ENCODE peak calls at places on chromosomes 13 and 19, in eight cellular contexts. One of them, this sample, is unnamed.

GRCh38 chr13:45242070-45242469 is 41.2 kb upstream of the KCTD4 start:
- DNase-seq in H54: no peak
- DNase-seq in choroid plexus epithelial cell: peak
- DNase-seq in epithelial cell of prostate: no peak
- DNase-seq in stimulated activated CD4-positive, alpha-beta T cell treated with anti-CD3 and anti-CD28 coated beads, Interleukin-1b, Interleukin-23, amount 100 ng/mL, for 4 hours: no peak
- DNase-seq in ELF-1: no peak
- DNase-seq in T-helper 1 cell: no peak
- DNase-seq in activated naive CD4-positive, alpha-beta T cell treated with anti-CD3 and anti-CD28 coated beads, Interleukin-2, amount 10 ng/mL, durations not matched to agents 7 days and 5 days: no peak
- DNase-seq in this sample: peak

GRCh38 chr19:55537741-55538111 is 793 bp upstream of the SBK2 start:
- DNase-seq in epithelial cell of prostate: no peak
- DNase-seq in activated naive CD4-positive, alpha-beta T cell treated with anti-CD3 and anti-CD28 coated beads, Interleukin-2, amount 10 ng/mL, durations not matched to agents 7 days and 5 days: no peak
- DNase-seq in ELF-1: peak
- DNase-seq in T-helper 1 cell: no peak
- DNase-seq in stimulated activated CD4-positive, alpha-beta T cell treated with anti-CD3 and anti-CD28 coated beads, Interleukin-1b, Interleukin-23, amount 100 ng/mL, for 4 hours: no peak
- DNase-seq in H54: peak
- DNase-seq in choroid plexus epithelial cell: no peak
- DNase-seq in this sample: no peak

GRCh38 chr13:51222510-51223283 is 499 bp downstream of the FAM124A start:
- DNase-seq in choroid plexus epithelial cell: no peak
- DNase-seq in H54: no peak
- DNase-seq in epithelial cell of prostate: no peak
- DNase-seq in activated naive CD4-positive, alpha-beta T cell treated with anti-CD3 and anti-CD28 coated beads, Interleukin-2, amount 10 ng/mL, durations not matched to agents 7 days and 5 days: no peak
- DNase-seq in stimulated activated CD4-positive, alpha-beta T cell treated with anti-CD3 and anti-CD28 coated beads, Interleukin-1b, Interleukin-23, amount 100 ng/mL, for 4 hours: no peak
- DNase-seq in ELF-1: peak
- DNase-seq in T-helper 1 cell: no peak
- DNase-seq in this sample: peak

GRCh38 chr13:25632166-25632888 is 260.6 kb downstream of the ATP8A2 start:
- DNase-seq in T-helper 1 cell: no peak
- DNase-seq in activated naive CD4-positive, alpha-beta T cell treated with anti-CD3 and anti-CD28 coated beads, Interleukin-2, amount 10 ng/mL, durations not matched to agents 7 days and 5 days: no peak
- DNase-seq in choroid plexus epithelial cell: no peak
- DNase-seq in ELF-1: peak
- DNase-seq in epithelial cell of prostate: no peak
- DNase-seq in stimulated activated CD4-positive, alpha-beta T cell treated with anti-CD3 and anti-CD28 coated beads, Interleukin-1b, Interleukin-23, amount 100 ng/mL, for 4 hours: no peak
- DNase-seq in H54: no peak
- DNase-seq in this sample: no peak

GRCh38 chr19:32404939-32405430 is 585 bp upstream of the DPY19L3 start:
- DNase-seq in T-helper 1 cell: no peak
- DNase-seq in activated naive CD4-positive, alpha-beta T cell treated with anti-CD3 and anti-CD28 coated beads, Interleukin-2, amount 10 ng/mL, durations not matched to agents 7 days and 5 days: no peak
- DNase-seq in epithelial cell of prostate: no peak
- DNase-seq in ELF-1: no peak
- DNase-seq in stimulated activated CD4-positive, alpha-beta T cell treated with anti-CD3 and anti-CD28 coated beads, Interleukin-1b, Interleukin-23, amount 100 ng/mL, for 4 hours: no peak
- DNase-seq in H54: peak
- DNase-seq in choroid plexus epithelial cell: peak
- DNase-seq in this sample: peak

GRCh38 chr19:32387701-32388392 is 17.7 kb upstream of the DPY19L3 start:
- DNase-seq in epithelial cell of prostate: no peak
- DNase-seq in choroid plexus epithelial cell: peak
- DNase-seq in H54: peak
- DNase-seq in activated naive CD4-positive, alpha-beta T cell treated with anti-CD3 and anti-CD28 coated beads, Interleukin-2, amount 10 ng/mL, durations not matched to agents 7 days and 5 days: no peak
- DNase-seq in stimulated activated CD4-positive, alpha-beta T cell treated with anti-CD3 and anti-CD28 coated beads, Interleukin-1b, Interleukin-23, amount 100 ng/mL, for 4 hours: no peak
- DNase-seq in T-helper 1 cell: no peak
- DNase-seq in ELF-1: no peak
- DNase-seq in this sample: no peak

GRCh38 chr13:75703768-75704167 is 67.6 kb downstream of the LMO7 start:
- DNase-seq in epithelial cell of prostate: no peak
- DNase-seq in activated naive CD4-positive, alpha-beta T cell treated with anti-CD3 and anti-CD28 coated beads, Interleukin-2, amount 10 ng/mL, durations not matched to agents 7 days and 5 days: no peak
- DNase-seq in choroid plexus epithelial cell: no peak
- DNase-seq in H54: no peak
- DNase-seq in stimulated activated CD4-positive, alpha-beta T cell treated with anti-CD3 and anti-CD28 coated beads, Interleukin-1b, Interleukin-23, amount 100 ng/mL, for 4 hours: no peak
- DNase-seq in T-helper 1 cell: no peak
- DNase-seq in ELF-1: no peak
- DNase-seq in this sample: no peak

GRCh38 chr19:11421607-11422098 is 2.5 kb upstream of the RGL3 start:
- DNase-seq in ELF-1: peak
- DNase-seq in activated naive CD4-positive, alpha-beta T cell treated with anti-CD3 and anti-CD28 coated beads, Interleukin-2, amount 10 ng/mL, durations not matched to agents 7 days and 5 days: peak
- DNase-seq in H54: no peak
- DNase-seq in epithelial cell of prostate: no peak
- DNase-seq in choroid plexus epithelial cell: no peak
- DNase-seq in stimulated activated CD4-positive, alpha-beta T cell treated with anti-CD3 and anti-CD28 coated beads, Interleukin-1b, Interleukin-23, amount 100 ng/mL, for 4 hours: peak
- DNase-seq in T-helper 1 cell: no peak
- DNase-seq in this sample: no peak

GRCh38 chr13:33193428-33193974 is 92.1 kb downstream of the STARD13 start:
- DNase-seq in choroid plexus epithelial cell: peak
- DNase-seq in activated naive CD4-positive, alpha-beta T cell treated with anti-CD3 and anti-CD28 coated beads, Interleukin-2, amount 10 ng/mL, durations not matched to agents 7 days and 5 days: no peak
- DNase-seq in H54: no peak
- DNase-seq in stimulated activated CD4-positive, alpha-beta T cell treated with anti-CD3 and anti-CD28 coated beads, Interleukin-1b, Interleukin-23, amount 100 ng/mL, for 4 hours: no peak
- DNase-seq in T-helper 1 cell: no peak
- DNase-seq in epithelial cell of prostate: no peak
- DNase-seq in ELF-1: no peak
- DNase-seq in this sample: peak

GRCh38 chr19:6711605-6712004 is 8.8 kb downstream of the C3 start:
- DNase-seq in T-helper 1 cell: no peak
- DNase-seq in ELF-1: no peak
- DNase-seq in epithelial cell of prostate: no peak
- DNase-seq in H54: no peak
- DNase-seq in activated naive CD4-positive, alpha-beta T cell treated with anti-CD3 and anti-CD28 coated beads, Interleukin-2, amount 10 ng/mL, durations not matched to agents 7 days and 5 days: no peak
- DNase-seq in choroid plexus epithelial cell: no peak
- DNase-seq in stimulated activated CD4-positive, alpha-beta T cell treated with anti-CD3 and anti-CD28 coated beads, Interleukin-1b, Interleukin-23, amount 100 ng/mL, for 4 hours: no peak
- DNase-seq in this sample: no peak

GRCh38 chr19:13241321-13242104 is 91.3 kb downstream of the IER2 start:
- DNase-seq in stimulated activated CD4-positive, alpha-beta T cell treated with anti-CD3 and anti-CD28 coated beads, Interleukin-1b, Interleukin-23, amount 100 ng/mL, for 4 hours: no peak
- DNase-seq in epithelial cell of prostate: no peak
- DNase-seq in H54: peak
- DNase-seq in ELF-1: no peak
- DNase-seq in choroid plexus epithelial cell: no peak
- DNase-seq in T-helper 1 cell: no peak
- DNase-seq in activated naive CD4-positive, alpha-beta T cell treated with anti-CD3 and anti-CD28 coated beads, Interleukin-2, amount 10 ng/mL, durations not matched to agents 7 days and 5 days: no peak
- DNase-seq in this sample: no peak

GRCh38 chr13:30033681-30034447 is 183.4 kb upstream of the UBL3 start:
- DNase-seq in H54: peak
- DNase-seq in T-helper 1 cell: no peak
- DNase-seq in epithelial cell of prostate: peak
- DNase-seq in choroid plexus epithelial cell: peak
- DNase-seq in stimulated activated CD4-positive, alpha-beta T cell treated with anti-CD3 and anti-CD28 coated beads, Interleukin-1b, Interleukin-23, amount 100 ng/mL, for 4 hours: no peak
- DNase-seq in ELF-1: no peak
- DNase-seq in activated naive CD4-positive, alpha-beta T cell treated with anti-CD3 and anti-CD28 coated beads, Interleukin-2, amount 10 ng/mL, durations not matched to agents 7 days and 5 days: no peak
- DNase-seq in this sample: no peak

GRCh38 chr13:37198629-37199028 is 93.2 kb upstream of the CSNK1A1L start:
- DNase-seq in activated naive CD4-positive, alpha-beta T cell treated with anti-CD3 and anti-CD28 coated beads, Interleukin-2, amount 10 ng/mL, durations not matched to agents 7 days and 5 days: no peak
- DNase-seq in H54: no peak
- DNase-seq in epithelial cell of prostate: no peak
- DNase-seq in stimulated activated CD4-positive, alpha-beta T cell treated with anti-CD3 and anti-CD28 coated beads, Interleukin-1b, Interleukin-23, amount 100 ng/mL, for 4 hours: no peak
- DNase-seq in choroid plexus epithelial cell: no peak
- DNase-seq in ELF-1: peak
- DNase-seq in T-helper 1 cell: no peak
- DNase-seq in this sample: no peak

GRCh38 chr19:29483944-29484581 is 41.7 kb upstream of the VSTM2B start:
- DNase-seq in activated naive CD4-positive, alpha-beta T cell treated with anti-CD3 and anti-CD28 coated beads, Interleukin-2, amount 10 ng/mL, durations not matched to agents 7 days and 5 days: no peak
- DNase-seq in choroid plexus epithelial cell: no peak
- DNase-seq in stimulated activated CD4-positive, alpha-beta T cell treated with anti-CD3 and anti-CD28 coated beads, Interleukin-1b, Interleukin-23, amount 100 ng/mL, for 4 hours: no peak
- DNase-seq in epithelial cell of prostate: no peak
- DNase-seq in ELF-1: no peak
- DNase-seq in T-helper 1 cell: no peak
- DNase-seq in H54: no peak
- DNase-seq in this sample: no peak

GRCh38 chr13:30002577-30002976 is 152.2 kb upstream of the UBL3 start:
- DNase-seq in stimulated activated CD4-positive, alpha-beta T cell treated with anti-CD3 and anti-CD28 coated beads, Interleukin-1b, Interleukin-23, amount 100 ng/mL, for 4 hours: no peak
- DNase-seq in activated naive CD4-positive, alpha-beta T cell treated with anti-CD3 and anti-CD28 coated beads, Interleukin-2, amount 10 ng/mL, durations not matched to agents 7 days and 5 days: no peak
- DNase-seq in ELF-1: no peak
- DNase-seq in T-helper 1 cell: no peak
- DNase-seq in choroid plexus epithelial cell: peak
- DNase-seq in H54: peak
- DNase-seq in epithelial cell of prostate: peak
- DNase-seq in this sample: no peak

GRCh38 chr13:63942372-63942771 is 2526.7 kb upstream of the PCDH20 start:
- DNase-seq in epithelial cell of prostate: no peak
- DNase-seq in ELF-1: no peak
- DNase-seq in stimulated activated CD4-positive, alpha-beta T cell treated with anti-CD3 and anti-CD28 coated beads, Interleukin-1b, Interleukin-23, amount 100 ng/mL, for 4 hours: no peak
- DNase-seq in H54: no peak
- DNase-seq in T-helper 1 cell: no peak
- DNase-seq in choroid plexus epithelial cell: peak
- DNase-seq in activated naive CD4-positive, alpha-beta T cell treated with anti-CD3 and anti-CD28 coated beads, Interleukin-2, amount 10 ng/mL, durations not matched to agents 7 days and 5 days: no peak
- DNase-seq in this sample: no peak

GRCh38 chr13:110128546-110128945 is 178.4 kb downstream of the COL4A1 start:
- DNase-seq in ELF-1: no peak
- DNase-seq in H54: no peak
- DNase-seq in epithelial cell of prostate: no peak
- DNase-seq in activated naive CD4-positive, alpha-beta T cell treated with anti-CD3 and anti-CD28 coated beads, Interleukin-2, amount 10 ng/mL, durations not matched to agents 7 days and 5 days: no peak
- DNase-seq in choroid plexus epithelial cell: peak
- DNase-seq in stimulated activated CD4-positive, alpha-beta T cell treated with anti-CD3 and anti-CD28 coated beads, Interleukin-1b, Interleukin-23, amount 100 ng/mL, for 4 hours: no peak
- DNase-seq in T-helper 1 cell: no peak
- DNase-seq in this sample: peak

GRCh38 chr19:17618919-17619318 is 63.5 kb downstream of the COLGALT1 start:
- DNase-seq in ELF-1: no peak
- DNase-seq in activated naive CD4-positive, alpha-beta T cell treated with anti-CD3 and anti-CD28 coated beads, Interleukin-2, amount 10 ng/mL, durations not matched to agents 7 days and 5 days: no peak
- DNase-seq in H54: no peak
- DNase-seq in epithelial cell of prostate: no peak
- DNase-seq in T-helper 1 cell: no peak
- DNase-seq in stimulated activated CD4-positive, alpha-beta T cell treated with anti-CD3 and anti-CD28 coated beads, Interleukin-1b, Interleukin-23, amount 100 ng/mL, for 4 hours: no peak
- DNase-seq in choroid plexus epithelial cell: no peak
- DNase-seq in this sample: no peak

GRCh38 chr19:55654323-55654832 is 457 bp upstream of the U2AF2 start:
- DNase-seq in H54: peak
- DNase-seq in ELF-1: peak
- DNase-seq in activated naive CD4-positive, alpha-beta T cell treated with anti-CD3 and anti-CD28 coated beads, Interleukin-2, amount 10 ng/mL, durations not matched to agents 7 days and 5 days: peak
- DNase-seq in choroid plexus epithelial cell: peak
- DNase-seq in T-helper 1 cell: peak
- DNase-seq in stimulated activated CD4-positive, alpha-beta T cell treated with anti-CD3 and anti-CD28 coated beads, Interleukin-1b, Interleukin-23, amount 100 ng/mL, for 4 hours: peak
- DNase-seq in epithelial cell of prostate: peak
- DNase-seq in this sample: peak

GRCh38 chr13:71714802-71715375 is 152.1 kb downstream of the DACH1 start:
- DNase-seq in ELF-1: no peak
- DNase-seq in H54: no peak
- DNase-seq in T-helper 1 cell: no peak
- DNase-seq in epithelial cell of prostate: no peak
- DNase-seq in stimulated activated CD4-positive, alpha-beta T cell treated with anti-CD3 and anti-CD28 coated beads, Interleukin-1b, Interleukin-23, amount 100 ng/mL, for 4 hours: no peak
- DNase-seq in activated naive CD4-positive, alpha-beta T cell treated with anti-CD3 and anti-CD28 coated beads, Interleukin-2, amount 10 ng/mL, durations not matched to agents 7 days and 5 days: no peak
- DNase-seq in choroid plexus epithelial cell: no peak
- DNase-seq in this sample: no peak

GRCh38 chr19:48401277-48401676 is 7.8 kb downstream of the GRIN2D start:
- DNase-seq in T-helper 1 cell: no peak
- DNase-seq in epithelial cell of prostate: no peak
- DNase-seq in H54: no peak
- DNase-seq in activated naive CD4-positive, alpha-beta T cell treated with anti-CD3 and anti-CD28 coated beads, Interleukin-2, amount 10 ng/mL, durations not matched to agents 7 days and 5 days: no peak
- DNase-seq in stimulated activated CD4-positive, alpha-beta T cell treated with anti-CD3 and anti-CD28 coated beads, Interleukin-1b, Interleukin-23, amount 100 ng/mL, for 4 hours: no peak
- DNase-seq in choroid plexus epithelial cell: no peak
- DNase-seq in ELF-1: no peak
- DNase-seq in this sample: no peak

GRCh38 chr19:56111601-56112312 is 9.3 kb downstream of the ZNF787 start:
- DNase-seq in stimulated activated CD4-positive, alpha-beta T cell treated with anti-CD3 and anti-CD28 coated beads, Interleukin-1b, Interleukin-23, amount 100 ng/mL, for 4 hours: no peak
- DNase-seq in activated naive CD4-positive, alpha-beta T cell treated with anti-CD3 and anti-CD28 coated beads, Interleukin-2, amount 10 ng/mL, durations not matched to agents 7 days and 5 days: peak
- DNase-seq in T-helper 1 cell: no peak
- DNase-seq in ELF-1: no peak
- DNase-seq in epithelial cell of prostate: no peak
- DNase-seq in choroid plexus epithelial cell: no peak
- DNase-seq in H54: no peak
- DNase-seq in this sample: no peak

GRCh38 chr13:113969973-113970611 is 3.8 kb downstream of the C13orf46 start:
- DNase-seq in stimulated activated CD4-positive, alpha-beta T cell treated with anti-CD3 and anti-CD28 coated beads, Interleukin-1b, Interleukin-23, amount 100 ng/mL, for 4 hours: no peak
- DNase-seq in H54: no peak
- DNase-seq in ELF-1: no peak
- DNase-seq in epithelial cell of prostate: no peak
- DNase-seq in choroid plexus epithelial cell: no peak
- DNase-seq in T-helper 1 cell: no peak
- DNase-seq in activated naive CD4-positive, alpha-beta T cell treated with anti-CD3 and anti-CD28 coated beads, Interleukin-2, amount 10 ng/mL, durations not matched to agents 7 days and 5 days: no peak
- DNase-seq in this sample: no peak

GRCh38 chr19:38910488-38910887 is 1.5 kb downstream of the CCER2 start:
- DNase-seq in H54: no peak
- DNase-seq in T-helper 1 cell: no peak
- DNase-seq in ELF-1: no peak
- DNase-seq in epithelial cell of prostate: no peak
- DNase-seq in stimulated activated CD4-positive, alpha-beta T cell treated with anti-CD3 and anti-CD28 coated beads, Interleukin-1b, Interleukin-23, amount 100 ng/mL, for 4 hours: no peak
- DNase-seq in activated naive CD4-positive, alpha-beta T cell treated with anti-CD3 and anti-CD28 coated beads, Interleukin-2, amount 10 ng/mL, durations not matched to agents 7 days and 5 days: no peak
- DNase-seq in choroid plexus epithelial cell: no peak
- DNase-seq in this sample: no peak

This sample was measured in dermis microvascular lymphatic vessel endothelial cell.